ENCODE peak calls at places on chromosome 7, in five cellular contexts. S, Z, Q, V and N are unnamed samples.

GRCh38 chr7:115676080-115676479 is 354.5 kb downstream of the TFEC start:
- DNase-seq in S (no peak), Z (peak), Q (peak), V (no peak), N (peak)

GRCh38 chr7:7207876-7208275 is 25.5 kb downstream of the C1GALT1 start:
- DNase-seq in S (no peak), Z (no peak), Q (no peak), V (no peak), N (no peak)

GRCh38 chr7:27442446-27442845 is 199.8 kb downstream of the EVX1 start:
- DNase-seq in S (no peak), Z (no peak), Q (no peak), V (no peak), N (no peak)

GRCh38 chr7:101596898-101597297 is 32.2 kb downstream of the MYL10 start:
- DNase-seq in S (no peak), Z (no peak), Q (no peak), V (no peak), N (peak)

GRCh38 chr7:516606-517456 is 2.8 kb downstream of the PDGFA start:
- DNase-seq in S (no peak), Z (peak), Q (no peak), V (no peak), N (peak)

GRCh38 chr7:18515067-18515466 is 19.5 kb downstream of the HDAC9 start:
- DNase-seq in S (no peak), Z (no peak), Q (no peak), V (no peak), N (no peak)

GRCh38 chr7:12475362-12476063 is 71.8 kb upstream of the VWDE start:
- DNase-seq in S (no peak), Z (no peak), Q (no peak), V (no peak), N (peak)

GRCh38 chr7:81903115-81903514 is 133.3 kb upstream of the HGF start:
- DNase-seq in S (no peak), Z (no peak), Q (no peak), V (no peak), N (no peak)

GRCh38 chr7:152341039-152341913 is 94.5 kb downstream of the KMT2C start:
- DNase-seq in S (no peak), Z (no peak), Q (no peak), V (no peak), N (peak)

GRCh38 chr7:156906281-156906680 is 13.3 kb upstream of the LMBR1 start:
- DNase-seq in S (no peak), Z (no peak), Q (no peak), V (no peak), N (no peak)

GRCh38 chr7:40213856-40214255 is 79.1 kb downstream of the SUGCT start:
- DNase-seq in S (no peak), Z (no peak), Q (no peak), V (no peak), N (no peak)

GRCh38 chr7:22702516-22702915 is 24.5 kb upstream of the IL6 start:
- DNase-seq in S (no peak), Z (no peak), Q (no peak), V (no peak), N (no peak)

GRCh38 chr7:43639858-43640491 is 57.1 kb downstream of the STK17A start:
- DNase-seq in S (no peak), Z (peak), Q (no peak), V (no peak), N (no peak)

GRCh38 chr7:94022550-94022949 is 18.4 kb upstream of the BET1 start:
- DNase-seq in S (no peak), Z (no peak), Q (no peak), V (no peak), N (no peak)

GRCh38 chr7:24284699-24285506 is 913 bp downstream of the NPY start:
- DNase-seq in S (no peak), Z (peak), Q (peak), V (no peak), N (peak)

GRCh38 chr7:38920731-38921130 is 11.7 kb upstream of the VPS41 start:
- DNase-seq in S (no peak), Z (no peak), Q (no peak), V (no peak), N (no peak)